ENCODE peak calls at places on chromosomes 3 and 15, in nine cellular contexts. K, F, X, L, E, I, R, N and C are unnamed samples.

GRCh38 chr15:35665855-35666536 is 120.0 kb upstream of the DPH6 start:
- DNase-seq in N (no peak), R (no peak), X (no peak), F (no peak), E (peak; percentile 47), L (no peak), I (peak; percentile 58), K (no peak), C (no peak)

GRCh38 chr3:41808618-41809017 is 153.3 kb downstream of the ULK4 start:
- DNase-seq in I (no peak), N (no peak), E (no peak), R (no peak), K (no peak), L (no peak), F (no peak), X (no peak), C (no peak)

GRCh38 chr15:74025436-74025835 is 30.9 kb downstream of the PML start:
- DNase-seq in N (no peak), X (no peak), I (no peak), R (no peak), E (no peak), F (no peak), L (no peak), K (no peak), C (no peak)

GRCh38 chr3:46264002-46264401 is 21.7 kb downstream of the CCR3 start:
- DNase-seq in I (no peak), E (no peak), F (no peak), L (no peak), X (no peak), R (no peak), N (no peak), K (no peak), C (no peak)

GRCh38 chr3:160395297-160395696 is 3.7 kb downstream of the IFT80 start:
- DNase-seq in X (peak; percentile 66), K (no peak), I (no peak), E (no peak), F (peak; percentile 61), N (no peak), R (no peak), L (no peak), C (no peak)

GRCh38 chr3:20105513-20106280 is 65.5 kb downstream of the KAT2B start:
- DNase-seq in F (peak; percentile 22), N (no peak), I (no peak), L (no peak), X (no peak), R (no peak), K (no peak), E (no peak), C (no peak)

GRCh38 chr15:58473720-58474119 is 41.9 kb downstream of the LIPC start:
- DNase-seq in L (no peak), I (no peak), K (no peak), F (peak; percentile 25), X (no peak), N (no peak), E (no peak), R (no peak), C (peak; percentile 94)

GRCh38 chr15:55110446-55110845 is 86.3 kb downstream of the RSL24D1 start:
- DNase-seq in R (no peak), X (peak; percentile 71), L (no peak), I (no peak), F (no peak), K (no peak), N (no peak), E (no peak), C (no peak)

GRCh38 chr3:171862993-171863521 is 19.9 kb downstream of the TMEM212 start:
- DNase-seq in X (peak; percentile 68), I (peak; percentile 42), R (no peak), N (no peak), L (no peak), K (no peak), F (peak; percentile 46), E (no peak), C (no peak)

GRCh38 chr3:129315386-129315991 is 36.8 kb downstream of the HMCES start:
- DNase-seq in L (peak; percentile 53), F (peak; percentile 23), I (peak; percentile 67), N (no peak), K (peak; percentile 76), X (peak; percentile 75), R (peak; percentile 72), E (peak; percentile 60), C (no peak)

GRCh38 chr3:152038491-152038890 is 165.0 kb downstream of the SUCNR1 start:
- DNase-seq in K (no peak), F (no peak), L (no peak), X (no peak), N (no peak), E (no peak), R (no peak), I (no peak), C (no peak)

GRCh38 chr3:15576475-15576874 is 24.9 kb downstream of the HACL1 start:
- DNase-seq in N (no peak), E (no peak), K (no peak), I (no peak), R (no peak), F (no peak), X (no peak), L (no peak), C (no peak)

GRCh38 chr3:15575446-15575845 is 25.9 kb downstream of the HACL1 start:
- DNase-seq in X (no peak), L (no peak), R (no peak), F (no peak), N (no peak), I (no peak), E (no peak), K (no peak), C (no peak)

GRCh38 chr3:15572138-15572537 is 29.2 kb downstream of the HACL1 start:
- DNase-seq in E (no peak), X (no peak), R (no peak), N (no peak), I (no peak), K (no peak), L (no peak), F (no peak), C (no peak)
- H3K36me3 ChIP-seq in E (peaks cover 71% of the 10 kb centered on the region), X (peaks cover 56% of the 10 kb centered on the region), R (peaks cover 73% of the 10 kb centered on the region), N (peaks cover 15% of the 10 kb centered on the region), I (no peaks in the 10 kb centered on the region), K (peaks cover 80% of the 10 kb centered on the region), L (peaks cover 61% of the 10 kb centered on the region), F (no peaks in the 10 kb centered on the region), C (peaks cover 3% of the 10 kb centered on the region)

GRCh38 chr3:170324962-170325361 is 32.6 kb upstream of the SKIL start:
- DNase-seq in F (no peak), I (no peak), N (no peak), R (no peak), L (no peak), X (no peak), E (no peak), K (no peak), C (no peak)

GRCh38 chr3:170320471-170321121 is 36.9 kb upstream of the SKIL start:
- DNase-seq in X (peak; percentile 71), E (no peak), K (no peak), N (no peak), L (no peak), F (no peak), R (no peak), I (no peak), C (peak; percentile 15)

GRCh38 chr3:170323371-170323770 is 34.1 kb upstream of the SKIL start:
- DNase-seq in E (no peak), I (no peak), L (no peak), N (no peak), X (no peak), R (no peak), F (no peak), K (no peak), C (no peak)

GRCh38 chr3:170322501-170323328 is 34.8 kb upstream of the SKIL start:
- DNase-seq in F (peak; percentile 36), X (no peak), I (no peak), N (no peak), E (no peak), R (no peak), L (no peak), K (no peak), C (no peak)

DNA sequence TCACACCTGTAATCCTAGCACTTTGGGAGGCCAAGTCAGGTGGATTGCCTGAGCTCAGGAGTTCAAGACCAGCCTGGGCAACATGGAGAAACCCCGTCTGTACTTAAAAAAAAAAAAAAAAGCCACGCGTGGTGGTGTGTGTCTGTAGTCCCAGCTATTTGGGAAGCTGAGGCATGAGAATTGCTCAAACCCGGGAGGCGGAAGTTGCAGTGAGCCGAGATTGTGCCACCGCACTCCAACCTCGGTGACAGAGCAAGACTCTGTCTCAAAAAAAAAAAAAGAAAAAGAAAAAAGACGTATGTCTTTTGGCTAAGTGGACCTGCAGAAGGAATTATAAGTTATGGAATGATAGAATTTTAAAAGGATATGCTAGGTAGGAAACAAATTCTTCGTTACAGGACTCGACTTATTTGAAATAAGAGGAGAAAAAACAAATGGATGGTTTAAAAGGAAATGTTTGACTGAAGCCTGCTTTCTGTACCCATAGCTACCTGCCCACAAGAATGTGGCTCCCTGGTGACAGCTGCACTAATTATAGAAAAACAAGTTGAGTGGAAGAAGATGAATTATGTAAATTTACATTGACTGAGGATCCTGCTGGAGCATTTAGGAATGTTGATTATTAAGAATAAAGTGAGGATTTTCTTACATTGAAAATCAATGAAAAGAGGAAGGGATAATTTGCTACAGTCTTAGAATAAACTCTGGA is 36.0 kb upstream of the SKIL start:
- DNase-seq in K (peak; percentile 64), F (no peak), L (no peak), R (no peak), I (no peak), N (no peak), X (no peak), E (no peak), C (peak; percentile 17)
- H3K4me3 ChIP-seq in K (no peak overlapping the region), F (no peak overlapping the region), L (no peak overlapping the region), R (no peak overlapping the region), I (no peak overlapping the region), N (no peak overlapping the region), X (peak overlapping the region; percentile 14), E (no peak overlapping the region), C (no peak overlapping the region)

DNA sequence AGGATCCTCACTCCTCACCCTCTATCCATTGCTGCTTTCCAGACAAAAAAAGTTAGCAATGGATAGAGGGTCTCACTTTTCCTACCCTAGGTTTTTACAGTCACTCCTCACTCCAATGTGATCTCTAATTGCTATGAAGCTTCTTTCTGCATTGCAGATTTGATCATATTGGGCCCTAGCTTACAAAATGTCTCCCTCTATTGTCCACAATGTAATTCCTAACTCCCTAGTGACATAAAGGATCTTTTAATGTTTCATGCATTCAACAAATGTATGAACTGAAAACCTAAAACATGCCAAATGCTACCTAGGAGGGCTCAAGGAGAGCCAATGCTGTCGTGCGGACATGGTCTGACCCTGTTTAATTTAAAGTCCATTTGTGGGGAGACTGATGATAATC is 234.8 kb downstream of the CADM2 start:
- DNase-seq in F (no peak), I (no peak), K (no peak), R (no peak), E (no peak), L (no peak), N (no peak), X (no peak), C (peak; percentile 43)
- TF ChIP-seq CTCF in F (peak; percentile 2), I (no peak), K (no peak), R (no peak), E (no peak), L (no peak), N (no peak), X (no peak), C (peak; percentile 45)

DNA sequence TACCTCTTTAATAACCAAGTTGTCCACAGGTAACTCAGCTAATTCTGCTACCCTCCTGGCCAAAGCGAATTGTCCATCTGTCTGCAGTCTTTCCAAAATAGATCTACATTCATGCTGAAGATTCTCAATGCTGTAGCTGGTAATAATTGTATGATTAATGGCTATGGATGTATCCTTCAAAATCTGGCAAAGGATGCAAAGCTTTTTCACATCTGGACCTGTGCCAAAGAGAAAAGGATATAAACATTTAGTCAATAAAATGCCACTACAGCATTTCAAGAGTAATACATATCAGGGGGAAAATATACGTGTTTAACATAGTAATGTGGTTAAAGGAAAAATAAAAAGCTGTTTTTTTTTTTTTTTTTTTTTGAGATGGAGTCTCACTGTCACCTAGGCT is 48.7 kb downstream of the EIF3J start:
- DNase-seq in E (no peak), F (no peak), X (no peak), K (no peak), R (no peak), I (no peak), N (no peak), L (no peak), C (no peak)
- H3K36me3 ChIP-seq in E (peaks cover 93% of the 10 kb centered on the region), F (peaks cover 6% of the 10 kb centered on the region), X (peaks cover 89% of the 10 kb centered on the region), K (peaks cover 99% of the 10 kb centered on the region), R (peaks cover 93% of the 10 kb centered on the region), I (no peaks in the 10 kb centered on the region), N (peaks cover 30% of the 10 kb centered on the region), L (peaks cover 75% of the 10 kb centered on the region), C (peaks cover 12% of the 10 kb centered on the region)